ENCODE peak calls at places on chromosome 22, in seven cellular contexts. G, I, D, X, O, J and M are unnamed samples. For H3K27me3 and H3K4me1, the result is how much of the 10 kb centered on the place peaks cover.

GRCh38 chr22:47624277-47625012 is 862.0 kb downstream of the TBC1D22A start:
- DNase-seq in X (no peak), G (no peak), I (no peak), D (no peak), J (peak), O (no peak), M (no peak)

GRCh38 chr22:23826510-23827350 is 12.1 kb downstream of the DERL3 start:
- DNase-seq in X (no peak), J (no peak), O (no peak), G (peak), D (no peak), I (no peak), M (no peak)

GRCh38 chr22:46023558-46023981 is 46.6 kb upstream of the WNT7B start:
- DNase-seq in X (peak), D (no peak), G (peak), I (no peak), J (no peak), O (peak), M (peak)

GRCh38 chr22:42920101-42920820 is 63.2 kb upstream of the ARFGAP3 start:
- DNase-seq in X (no peak), G (peak), I (no peak), D (no peak), O (no peak), J (no peak), M (no peak)

GRCh38 chr22:20948450-20948849 is 18.6 kb upstream of the AIFM3 start:
- DNase-seq in G (no peak), I (peak), O (no peak), J (no peak), X (peak), D (no peak), M (no peak)

GRCh38 chr22:47619631-47620030 is 857.2 kb downstream of the TBC1D22A start:
- DNase-seq in D (peak), O (no peak), J (peak), G (peak), X (no peak), I (no peak), M (no peak)

GRCh38 chr22:41327124-41327523 is 25.8 kb downstream of the ZC3H7B start:
- DNase-seq in O (no peak), D (no peak), J (no peak), I (no peak), G (peak), X (no peak), M (no peak)

GRCh38 chr22:46043816-46044717 is 67.1 kb upstream of the WNT7B start:
- DNase-seq in D (peak), I (peak), X (peak), O (peak), G (peak), J (peak), M (peak)

GRCh38 chr22:42742940-42743339 is 22.3 kb upstream of the A4GALT start:
- DNase-seq in G (no peak), I (no peak), J (no peak), O (peak), D (no peak), X (no peak), M (no peak)

GRCh38 chr22:29377979-29378378 is 10.4 kb downstream of the AP1B1 start:
- DNase-seq in I (no peak), G (no peak), X (no peak), J (no peak), O (no peak), D (peak), M (no peak)

GRCh38 chr22:23844739-23845202 is 6.0 kb upstream of the DERL3 start:
- DNase-seq in O (no peak), G (no peak), D (no peak), J (no peak), X (no peak), I (no peak), M (no peak)

GRCh38 chr22:45446216-45446615 is 32.7 kb downstream of the RIBC2 start:
- DNase-seq in X (no peak), I (no peak), D (no peak), G (no peak), J (no peak), O (no peak), M (no peak)

GRCh38 chr22:41801886-41802285 is 1.4 kb downstream of the CCDC134 start:
- DNase-seq in I (no peak), G (no peak), O (no peak), X (no peak), J (no peak), D (no peak), M (no peak)

GRCh38 chr22:31218565-31219262 is 6.6 kb downstream of the LIMK2 start:
- DNase-seq in X (no peak), G (no peak), I (peak), D (no peak), O (no peak), J (no peak), M (no peak)

GRCh38 chr22:29695129-29695926 is 24.5 kb upstream of the CABP7 start:
- DNase-seq in G (no peak), O (no peak), J (no peak), D (no peak), X (no peak), I (no peak), M (no peak)

GRCh38 chr22:31753005-31753633 is 700 bp upstream of the DEPDC5 start:
- DNase-seq in G (peak), I (peak), J (peak), D (peak), O (peak), X (peak), M (no peak)

GRCh38 chr22:23984430-23984829 is 4.5 kb downstream of the GSTT2 start:
- DNase-seq in I (no peak), D (no peak), O (no peak), G (no peak), J (no peak), X (no peak), M (no peak)

GRCh38 chr22:42418811-42419243 is 13.4 kb downstream of the NFAM1 start:
- DNase-seq in X (no peak), D (no peak), J (no peak), G (no peak), O (no peak), I (no peak), M (no peak)

GRCh38 chr22:46791201-46791731 is 28.8 kb downstream of the TBC1D22A start:
- DNase-seq in I (no peak), D (peak), G (peak), O (peak), J (peak), X (peak), M (no peak)

GRCh38 chr22:46501701-46502100 is 35.7 kb downstream of the CELSR1 start:
- DNase-seq in G (no peak), D (no peak), I (no peak), X (no peak), O (no peak), J (no peak), M (no peak)

GRCh38 chr22:42961815-42962214 is 53.1 kb downstream of the PACSIN2 start:
- DNase-seq in J (no peak), X (no peak), I (no peak), D (no peak), G (no peak), O (no peak), M (no peak)

GRCh38 chr22:17912942-17913704 is 111.2 kb downstream of the MICAL3 start:
- DNase-seq in O (no peak), X (no peak), G (no peak), I (no peak), D (no peak), J (no peak), M (no peak)

GRCh38 chr22:17914474-17914873 is 109.9 kb downstream of the MICAL3 start:
- DNase-seq in X (no peak), J (no peak), O (no peak), I (no peak), G (no peak), D (no peak), M (no peak)

GRCh38 chr22:17915676-17916075 is 108.7 kb downstream of the MICAL3 start:
- DNase-seq in X (no peak), G (no peak), I (no peak), O (no peak), D (no peak), J (no peak), M (no peak)

GRCh38 chr22:17915188-17915587 is 109.2 kb downstream of the MICAL3 start:
- DNase-seq in X (no peak), I (no peak), O (no peak), J (no peak), G (no peak), D (no peak), M (no peak)

DNA sequence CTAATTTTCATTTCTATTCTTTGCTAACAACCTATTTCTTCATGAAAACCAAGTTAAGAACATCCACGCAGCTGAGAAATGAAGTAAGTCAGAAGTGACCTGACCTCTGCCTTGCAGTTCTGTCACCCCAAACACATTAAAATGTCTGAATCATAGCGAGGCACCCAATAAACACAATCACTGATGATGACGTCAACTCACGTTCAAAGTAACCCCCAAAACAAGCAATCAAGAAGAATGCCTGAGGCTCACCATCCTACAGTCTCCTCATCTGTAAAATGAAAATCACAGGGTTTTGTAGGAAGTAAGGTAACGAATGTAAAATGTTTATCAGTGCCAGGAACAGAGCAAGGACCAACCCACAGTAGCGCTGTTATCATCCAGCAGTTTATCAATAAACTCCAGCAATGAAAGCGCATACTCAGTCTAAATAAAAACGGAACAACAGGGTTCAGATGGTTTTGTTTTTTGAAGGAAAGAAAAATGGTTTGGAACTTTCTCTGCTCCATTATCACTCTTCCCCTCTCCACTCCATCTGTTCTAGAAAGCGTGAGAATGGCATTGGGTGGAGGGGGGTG is 110.6 kb downstream of the MICAL3 start:
- DNase-seq in D (no peak), G (no peak), J (no peak), O (no peak), X (no peak), I (no peak), M (no peak)
- TF ChIP-seq CTCF in D (no peak), G (no peak), J (no peak), O (no peak), X (no peak), I (no peak), M (no peak)

GRCh38 chr22:49725516-49725915 is 102.2 kb downstream of the BRD1 start:
- DNase-seq in X (no peak), G (no peak), I (no peak), O (no peak), J (no peak), D (no peak), M (peak)
- H3K27me3 ChIP-seq in X (half or more), G (under half), I (under half), O (under half), J (under half), D (under half), M (under half)

GRCh38 chr22:44341431-44342346 is 28.9 kb upstream of the SHISAL1 start:
- DNase-seq in D (peak), J (no peak), G (no peak), X (peak), O (peak), I (no peak), M (no peak)
- H3K4me1 ChIP-seq in D (under half), J (under half), G (under half), X (under half), O (under half), I (under half), M (under half)

GRCh38 chr22:26905076-26905475 is 247.7 kb downstream of the MIAT start:
- DNase-seq in I (no peak), G (no peak), J (no peak), D (no peak), X (no peak), O (no peak), M (no peak)

GRCh38 chr22:26905640-26906039 is 248.3 kb downstream of the MIAT start:
- DNase-seq in D (no peak), I (no peak), G (no peak), J (no peak), O (no peak), X (no peak), M (no peak)

GRCh38 chr22:26904483-26904882 is 247.1 kb downstream of the MIAT start:
- DNase-seq in O (no peak), G (no peak), D (no peak), X (no peak), I (no peak), J (no peak), M (no peak)

GRCh38 chr22:26907366-26907765 is 250.0 kb downstream of the MIAT start:
- DNase-seq in O (no peak), G (no peak), I (no peak), J (no peak), D (no peak), X (no peak), M (no peak)

GRCh38 chr22:26906464-26906863 is 249.1 kb downstream of the MIAT start:
- DNase-seq in J (no peak), D (no peak), X (no peak), G (no peak), O (no peak), I (no peak), M (no peak)
- TF ChIP-seq CTCF in J (no peak), D (no peak), X (no peak), G (no peak), O (no peak), I (no peak), M (no peak)

DNA sequence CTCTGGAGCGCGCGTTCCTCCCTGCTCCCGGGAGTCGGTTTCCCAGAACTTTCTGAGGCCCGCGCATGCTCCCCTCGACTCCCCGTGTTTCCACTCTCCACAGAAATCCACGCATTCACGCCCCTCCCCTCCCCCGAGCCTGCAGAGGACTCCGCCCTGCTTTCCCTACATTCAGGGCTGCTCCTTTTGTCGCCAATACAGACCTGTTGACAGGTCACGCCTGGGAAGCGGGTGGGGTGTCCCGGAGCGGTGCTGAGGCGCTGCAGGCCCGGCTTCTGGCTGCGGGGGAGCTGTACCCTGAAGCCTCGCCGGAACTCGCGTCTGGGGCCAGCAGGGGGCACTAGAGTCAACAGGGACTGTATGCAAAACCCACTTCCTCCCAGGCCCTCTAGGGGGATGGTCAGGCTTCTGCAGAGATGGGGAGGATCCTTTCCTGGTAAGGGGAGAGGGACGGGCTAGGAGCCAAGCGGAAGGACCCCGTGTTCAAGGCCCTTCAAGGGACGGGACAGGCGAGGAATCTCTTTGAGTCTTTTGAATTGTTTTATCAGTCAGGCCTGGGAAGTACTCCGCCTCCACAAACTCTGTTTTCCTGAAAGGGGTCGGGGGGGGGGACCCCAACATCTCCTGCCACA is at the start of gene PRAME:
- DNase-seq in X (peak), D (peak), I (peak), G (peak), O (no peak), J (peak), M (no peak)
- H3K27me3 ChIP-seq in X (under half), D (under half), I (under half), G (under half), O (under half), J (under half), M (under half)

GRCh38 chr22:36256474-36256873 is 3.5 kb downstream of the APOL1 start:
- DNase-seq in X (no peak), I (no peak), O (no peak), D (no peak), G (no peak), J (no peak), M (no peak)
- H3K4me1 ChIP-seq in X (under half), I (under half), O (under half), D (under half), G (half or more), J (under half), M (under half)

GRCh38 chr22:37162221-37163095 is 12.7 kb upstream of the IL2RB start:
- DNase-seq in I (no peak), X (peak), O (no peak), J (peak), D (no peak), G (peak), M (no peak)
- TF ChIP-seq CTCF in I (no peak), X (no peak), O (no peak), J (no peak), D (no peak), G (peak), M (no peak)

GRCh38 chr22:39724857-39725256 is 154.3 kb downstream of the CACNA1I start:
- DNase-seq in I (no peak), O (no peak), X (no peak), J (no peak), D (no peak), G (peak), M (no peak)
- H3K27me3 ChIP-seq in I (under half), O (under half), X (under half), J (under half), D (under half), G (under half), M (under half)